ENCODE peak calls at places on chromosomes 12 and 14, in seven cellular contexts. C is left ventricle myocardium inferior, K is BE2C, M is WERI-Rb-1, R is heart left ventricle, N is stomach, X is ovary. B is an unnamed sample.

GRCh38 chr12:133120385-133121191 is 9.5 kb downstream of the ZNF891 start:
- DNase-seq in X (no peak), C (no peak), M (no peak), N (no peak), R (no peak), K (no peak), B (no peak)

GRCh38 chr12:109131522-109132050 is 15.2 kb downstream of the ACACB start:
- DNase-seq in C (peak; percentile 36), K (no peak), N (no peak), X (no peak), R (peak; percentile 74), M (no peak), B (peak; percentile 70)

GRCh38 chr14:99506269-99506668 is 25.1 kb downstream of the CCNK start:
- DNase-seq in K (no peak), R (peak; percentile 24), C (no peak), N (no peak), M (no peak), X (no peak), B (no peak)

GRCh38 chr12:46134205-46134811 is 134.5 kb downstream of the SLC38A1 start:
- DNase-seq in R (no peak), N (no peak), C (no peak), K (no peak), X (no peak), M (no peak), B (no peak)

GRCh38 chr14:50007123-50007903 is 109.1 kb downstream of the VCPKMT start:
- DNase-seq in M (no peak), R (no peak), C (no peak), K (no peak), X (no peak), N (no peak), B (no peak)

GRCh38 chr12:28650906-28651305 is 460.6 kb downstream of the CCDC91 start:
- DNase-seq in M (no peak), N (no peak), K (no peak), X (no peak), C (no peak), R (no peak), B (no peak)

GRCh38 chr12:64142382-64142781 is 79.7 kb downstream of the KICS2 start:
- DNase-seq in R (no peak), M (no peak), N (no peak), K (no peak), C (no peak), X (no peak), B (peak; percentile 19)

GRCh38 chr14:99538275-99538674 is 57.1 kb downstream of the CCNK start:
- DNase-seq in C (no peak), N (no peak), R (peak; percentile 60), X (no peak), M (no peak), K (peak; percentile 80), B (peak; percentile 86)

GRCh38 chr14:88323086-88323519 is at the start of gene KCNK10:
- DNase-seq in X (no peak), R (no peak), M (no peak), C (no peak), N (no peak), K (peak; percentile 17), B (no peak)

GRCh38 chr12:22409071-22409951 is 74.8 kb upstream of the ST8SIA1 start:
- DNase-seq in R (no peak), K (no peak), C (no peak), N (no peak), X (no peak), M (peak; percentile 51), B (peak; percentile 32)

GRCh38 chr14:27528328-27528727 is 930.5 kb upstream of the NOVA1 start:
- DNase-seq in K (no peak), M (no peak), X (no peak), N (no peak), C (no peak), R (no peak), B (no peak)

GRCh38 chr12:32877670-32878459 is 18.7 kb downstream of the PKP2 start:
- DNase-seq in K (peak; percentile 14), X (no peak), M (peak; percentile 92), C (peak; percentile 80), R (peak; percentile 90), N (peak; percentile 34), B (peak; percentile 39)

GRCh38 chr12:105067511-105068031 is 16.7 kb downstream of the ALDH1L2 start:
- DNase-seq in N (no peak), R (no peak), K (no peak), X (no peak), M (no peak), C (no peak), B (no peak)
- H3K36me3 ChIP-seq in N (peaks cover 25% of the 10 kb centered on the region), R (no peaks in the 10 kb centered on the region), K (peaks cover 12% of the 10 kb centered on the region), X (no peaks in the 10 kb centered on the region), M (no peaks in the 10 kb centered on the region), C (no peaks in the 10 kb centered on the region), B (no peaks in the 10 kb centered on the region)

DNA sequence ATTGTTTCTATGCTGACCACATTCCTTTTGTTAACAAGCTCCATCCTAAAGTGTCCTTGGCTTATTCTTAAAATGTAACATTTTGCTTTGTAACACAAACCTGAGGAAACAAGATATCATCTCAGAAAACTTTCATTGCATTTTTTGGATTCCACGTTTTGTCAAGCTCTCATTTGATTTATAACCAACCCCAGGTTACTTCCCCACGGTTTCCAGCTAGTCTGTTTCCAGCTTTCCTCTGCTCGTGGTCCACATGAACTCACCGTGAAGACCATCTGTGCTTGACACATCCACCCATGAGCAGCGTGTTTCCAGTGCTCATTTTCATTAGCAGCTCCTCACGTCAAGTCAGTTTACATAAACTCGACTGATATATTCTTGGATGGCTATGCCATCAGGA is 6.4 kb upstream of the NKX2-8 start:
- DNase-seq in K (no peak), X (no peak), M (no peak), N (no peak), R (no peak), C (no peak), B (no peak)
- H3K36me3 ChIP-seq in K (no peaks in the 10 kb centered on the region), X (no peaks in the 10 kb centered on the region), M (no peaks in the 10 kb centered on the region), N (no peaks in the 10 kb centered on the region), R (no peaks in the 10 kb centered on the region), C (no peaks in the 10 kb centered on the region), B (no peaks in the 10 kb centered on the region)

GRCh38 chr12:131987552-131987951 is 37.8 kb downstream of the EP400 start:
- DNase-seq in X (no peak), C (no peak), N (no peak), K (no peak), M (no peak), R (no peak), B (no peak)
- H3K36me3 ChIP-seq in X (no peaks in the 10 kb centered on the region), C (peaks cover 98% of the 10 kb centered on the region), N (peaks cover 100% of the 10 kb centered on the region), K (peaks cover 72% of the 10 kb centered on the region), M (peaks cover 73% of the 10 kb centered on the region), R (peaks cover 87% of the 10 kb centered on the region), B (peaks cover 52% of the 10 kb centered on the region)

GRCh38 chr12:69061574-69061973 is 128.6 kb upstream of the CPM start:
- DNase-seq in N (no peak), C (no peak), R (no peak), M (no peak), X (no peak), K (no peak), B (no peak)
- H3K36me3 ChIP-seq in N (no peaks in the 10 kb centered on the region), C (no peaks in the 10 kb centered on the region), R (no peaks in the 10 kb centered on the region), M (no peaks in the 10 kb centered on the region), X (no peaks in the 10 kb centered on the region), K (no peaks in the 10 kb centered on the region), B (no peaks in the 10 kb centered on the region)

DNA sequence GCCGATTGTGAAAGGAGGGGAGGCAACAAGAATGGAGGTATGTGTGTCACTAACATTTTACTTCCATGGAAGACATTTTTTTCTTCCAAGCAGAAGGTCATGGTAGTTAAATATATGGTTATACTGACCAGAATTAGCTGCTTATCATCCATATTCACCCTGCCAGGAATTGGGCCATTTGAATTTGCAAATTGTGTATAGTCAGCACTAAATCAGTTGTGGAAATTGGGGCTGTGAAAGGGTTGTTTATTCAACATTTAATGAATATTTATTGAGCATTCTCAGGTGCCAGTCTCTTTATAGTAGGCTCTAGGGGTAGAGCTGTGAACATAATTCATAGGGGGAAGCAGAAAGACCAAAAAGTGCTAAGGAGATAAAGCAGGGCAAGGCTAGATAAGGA is 38.0 kb downstream of the METAP2 start:
- DNase-seq in X (no peak), C (no peak), K (no peak), R (no peak), N (no peak), M (no peak), B (no peak)
- H3K36me3 ChIP-seq in X (no peaks in the 10 kb centered on the region), C (peaks cover 84% of the 10 kb centered on the region), K (peaks cover 60% of the 10 kb centered on the region), R (peaks cover 63% of the 10 kb centered on the region), N (peaks cover 83% of the 10 kb centered on the region), M (peaks cover 66% of the 10 kb centered on the region), B (peaks cover 31% of the 10 kb centered on the region)

GRCh38 chr12:111519083-111519482 is 80.0 kb downstream of the ATXN2 start:
- DNase-seq in M (no peak), R (no peak), X (no peak), N (no peak), C (no peak), K (no peak), B (no peak)
- H3K36me3 ChIP-seq in M (peaks cover 68% of the 10 kb centered on the region), R (peaks cover 63% of the 10 kb centered on the region), X (no peaks in the 10 kb centered on the region), N (peaks cover 99% of the 10 kb centered on the region), C (peaks cover 90% of the 10 kb centered on the region), K (peaks cover 69% of the 10 kb centered on the region), B (peaks cover 32% of the 10 kb centered on the region)

GRCh38 chr12:321606-322326 is 59.1 kb upstream of the SLC6A13 start:
- DNase-seq in N (no peak), M (no peak), R (no peak), X (no peak), C (no peak), K (peak; percentile 32), B (peak; percentile 13)

GRCh38 chr12:323507-323906 is 60.9 kb upstream of the SLC6A13 start:
- DNase-seq in C (no peak), R (no peak), X (no peak), K (no peak), N (no peak), M (no peak), B (no peak)

GRCh38 chr12:319116-319515 is 56.5 kb upstream of the SLC6A13 start:
- DNase-seq in X (no peak), R (no peak), N (no peak), M (no peak), K (no peak), C (no peak), B (no peak)
- H3K36me3 ChIP-seq in X (no peaks in the 10 kb centered on the region), R (peaks cover 81% of the 10 kb centered on the region), N (peaks cover 100% of the 10 kb centered on the region), M (peaks cover 83% of the 10 kb centered on the region), K (peaks cover 78% of the 10 kb centered on the region), C (peaks cover 100% of the 10 kb centered on the region), B (peaks cover 56% of the 10 kb centered on the region)

DNA sequence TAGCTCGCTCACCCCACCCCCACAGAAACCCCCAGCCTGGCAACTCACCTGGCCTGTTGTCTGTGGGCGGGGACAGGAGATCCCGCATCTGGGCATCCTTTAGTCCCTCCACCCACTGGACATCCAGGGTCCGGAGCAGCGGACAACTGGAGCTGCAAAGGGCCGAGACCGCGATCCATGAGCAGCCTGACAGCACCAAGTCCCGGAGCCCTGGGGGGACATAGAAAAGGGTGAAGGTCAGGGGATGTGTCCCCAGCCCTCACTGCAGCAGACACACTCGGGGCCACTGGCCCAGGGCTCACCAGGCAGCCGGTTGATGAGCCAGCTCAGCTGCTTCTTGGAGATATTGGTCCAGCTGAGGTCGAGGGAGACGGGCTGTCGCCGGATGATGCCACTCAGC is 40.9 kb downstream of the RNF34 start:
- DNase-seq in C (no peak), R (no peak), N (no peak), K (no peak), X (no peak), M (no peak), B (no peak)
- H3K36me3 ChIP-seq in C (peaks cover 72% of the 10 kb centered on the region), R (peaks cover 55% of the 10 kb centered on the region), N (peaks cover 97% of the 10 kb centered on the region), K (peaks cover 68% of the 10 kb centered on the region), X (no peaks in the 10 kb centered on the region), M (peaks cover 47% of the 10 kb centered on the region), B (peaks cover 14% of the 10 kb centered on the region)